ENCODE peak calls at places on chromosomes 3 and 15, in six cellular contexts. Q is sigmoid colon, G is endothelial cell of umbilical vein, H is kidney epithelial cell, D is choroid plexus epithelial cell, Y is mesothelial cell of epicardium. Z is an unnamed sample.
A peak's percentile ranks its signal among the peaks of the same experiment; 100 is the strongest.

GRCh38 chr3:61725851-61726333 is 164.5 kb downstream of the PTPRG start:
- DNase-seq in H (no peak), Y (no peak), Q (no peak), G (no peak), D (peak; percentile 89), Z (no peak)

GRCh38 chr3:13281657-13282527 is 138.2 kb downstream of the NUP210 start:
- DNase-seq in H (no peak), G (no peak), Q (peak; percentile 84), Y (no peak), D (no peak), Z (no peak)

GRCh38 chr15:66743703-66744536 is 41.9 kb downstream of the SMAD6 start:
- DNase-seq in Y (no peak), H (no peak), Q (peak; percentile 62), D (peak; percentile 53), G (no peak), Z (no peak)

GRCh38 chr15:45729146-45729545 is 94.3 kb downstream of the SQOR start:
- DNase-seq in G (no peak), D (peak; percentile 3), H (no peak), Y (no peak), Q (no peak), Z (no peak)

GRCh38 chr15:62896969-62897486 is 145.5 kb upstream of the TPM1 start:
- DNase-seq in G (peak; percentile 99), D (peak; percentile 99), Y (peak; percentile 69), H (peak; percentile 97), Q (peak; percentile 97), Z (peak; percentile 73)

GRCh38 chr3:32951410-32951811 is at the start of gene CCR4:
- DNase-seq in G (peak; percentile 47), Q (no peak), Y (no peak), D (no peak), H (no peak), Z (no peak)

GRCh38 chr3:70614111-70614510 is 301.7 kb upstream of the MDFIC2 start:
- DNase-seq in G (no peak), H (no peak), D (no peak), Q (no peak), Y (no peak), Z (no peak)

GRCh38 chr15:40343512-40343911 is 2.8 kb upstream of the CCDC9B start:
- DNase-seq in G (peak; percentile 93), Q (no peak), D (peak; percentile 89), H (no peak), Y (no peak), Z (no peak)

GRCh38 chr15:55846108-55846707 is 103.3 kb upstream of the PRTG start:
- DNase-seq in Q (no peak), H (no peak), D (peak; percentile 93), Y (no peak), G (peak; percentile 87), Z (no peak)

GRCh38 chr15:77604973-77605372 is 27.7 kb downstream of the LINGO1 start:
- DNase-seq in H (no peak), G (no peak), Y (no peak), Q (no peak), D (no peak), Z (no peak)

GRCh38 chr3:112303811-112304325 is 9.9 kb upstream of the SLC9C1 start:
- DNase-seq in H (no peak), G (peak; percentile 53), D (peak; percentile 64), Q (no peak), Y (no peak), Z (no peak)

GRCh38 chr3:183129243-183129642 is 29.9 kb upstream of the MCCC1 start:
- DNase-seq in D (peak; percentile 17), Y (no peak), G (no peak), H (no peak), Q (no peak), Z (no peak)

GRCh38 chr3:30779686-30780287 is 114.7 kb downstream of the GADL1 start:
- DNase-seq in H (no peak), G (peak; percentile 26), Y (no peak), Q (no peak), D (peak; percentile 61), Z (no peak)
- TF ChIP-seq CTCF in H (peak; percentile 47), G (peak; percentile 25), Y (no peak), Q (no peak), D (peak; percentile 73), Z (no peak)

GRCh38 chr3:48989796-48990635 is at the start of gene P4HTM:
- DNase-seq in G (peak; percentile 93), H (peak; percentile 65), Y (peak; percentile 81), Q (peak; percentile 97), D (peak; percentile 96), Z (peak; percentile 76)
- TF ChIP-seq CTCF in G (no peak), H (peak; percentile 43), Y (no peak), Q (peak; percentile 18), D (peak; percentile 68), Z (no peak)

GRCh38 chr15:43923553-43923952 is 96.8 kb downstream of the WDR76 start:
- DNase-seq in D (no peak), G (no peak), Y (no peak), Q (no peak), H (no peak), Z (no peak)
- TF ChIP-seq CTCF in D (no peak), G (no peak), Y (no peak), Q (no peak), H (no peak), Z (no peak)

DNA sequence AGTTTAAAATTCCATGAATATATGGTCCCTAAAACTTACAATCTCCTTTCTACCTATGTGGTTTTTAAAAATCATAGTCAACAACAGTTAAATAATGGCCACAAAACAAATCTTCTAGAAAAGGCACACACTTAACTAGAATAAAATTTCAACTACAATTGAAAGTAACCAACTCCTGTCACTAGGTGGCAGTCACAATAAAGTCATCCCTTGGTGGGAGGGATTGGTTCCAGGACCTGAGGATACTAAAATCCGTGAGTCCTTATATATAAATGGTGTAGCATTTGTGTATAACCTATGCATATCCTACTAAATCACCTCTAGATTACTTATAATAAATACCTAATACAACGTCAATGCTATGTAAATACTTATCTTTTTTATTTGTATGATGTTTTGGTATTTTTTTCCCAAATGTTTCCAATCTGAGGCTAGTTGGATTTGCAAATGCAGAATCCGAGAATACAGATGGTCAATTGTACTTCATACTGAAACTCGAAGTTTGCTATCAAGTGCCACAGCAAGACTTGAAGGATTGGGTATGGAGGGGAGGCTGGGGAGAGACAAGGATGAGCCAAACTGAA is 172.6 kb downstream of the FMN1 start:
- DNase-seq in Y (no peak), D (peak; percentile 86), G (peak; percentile 71), H (no peak), Q (no peak), Z (no peak)
- TF ChIP-seq CTCF in Y (peak; percentile 57), D (peak; percentile 70), G (peak; percentile 45), H (peak; percentile 62), Q (peak; percentile 40), Z (no peak)